ENCODE peak calls at places on chromosome 19, in four cellular contexts. One of them, this sample, is unnamed.

GRCh38 chr19:33293255-33294057 is 8.9 kb downstream of the CEBPA start:
- DNase-seq in H9: no peak
- DNase-seq in IMR-90: peak
- DNase-seq in GM12878: no peak
- DNase-seq in this sample: peak

GRCh38 chr19:32522967-32523366 is 58.0 kb upstream of the PDCD5 start:
- DNase-seq in H9: no peak
- DNase-seq in IMR-90: no peak
- DNase-seq in GM12878: no peak
- DNase-seq in this sample: no peak

GRCh38 chr19:3499738-3500428 is 591 bp downstream of the DOHH start:
- DNase-seq in H9: no peak
- DNase-seq in IMR-90: no peak
- DNase-seq in GM12878: no peak
- DNase-seq in this sample: no peak

GRCh38 chr19:45506246-45506990 is 861 bp upstream of the VASP start:
- DNase-seq in H9: peak
- DNase-seq in IMR-90: peak
- DNase-seq in GM12878: peak
- DNase-seq in this sample: peak

GRCh38 chr19:15863272-15863671 is 34.6 kb downstream of the CYP4F2 start:
- DNase-seq in H9: no peak
- DNase-seq in IMR-90: no peak
- DNase-seq in GM12878: no peak
- DNase-seq in this sample: no peak

GRCh38 chr19:4662812-4663211 is 7.3 kb downstream of the MYDGF start:
- DNase-seq in H9: no peak
- DNase-seq in IMR-90: no peak
- DNase-seq in GM12878: no peak
- DNase-seq in this sample: no peak

GRCh38 chr19:9043524-9043923 is 33.3 kb upstream of the MUC16 start:
- DNase-seq in H9: no peak
- DNase-seq in IMR-90: no peak
- DNase-seq in GM12878: no peak
- DNase-seq in this sample: no peak

GRCh38 chr19:52590728-52591127 is 20.6 kb downstream of the ZNF701 start:
- DNase-seq in H9: no peak
- DNase-seq in IMR-90: no peak
- DNase-seq in GM12878: no peak
- DNase-seq in this sample: no peak

GRCh38 chr19:7725791-7726190 is 6.1 kb downstream of the CLEC4G start:
- DNase-seq in H9: no peak
- DNase-seq in IMR-90: no peak
- DNase-seq in GM12878: no peak
- DNase-seq in this sample: no peak
- TF ChIP-seq CTCF in H9: no peak
- TF ChIP-seq CTCF in IMR-90: no peak
- TF ChIP-seq CTCF in GM12878: no peak
- TF ChIP-seq CTCF in this sample: no peak

DNA sequence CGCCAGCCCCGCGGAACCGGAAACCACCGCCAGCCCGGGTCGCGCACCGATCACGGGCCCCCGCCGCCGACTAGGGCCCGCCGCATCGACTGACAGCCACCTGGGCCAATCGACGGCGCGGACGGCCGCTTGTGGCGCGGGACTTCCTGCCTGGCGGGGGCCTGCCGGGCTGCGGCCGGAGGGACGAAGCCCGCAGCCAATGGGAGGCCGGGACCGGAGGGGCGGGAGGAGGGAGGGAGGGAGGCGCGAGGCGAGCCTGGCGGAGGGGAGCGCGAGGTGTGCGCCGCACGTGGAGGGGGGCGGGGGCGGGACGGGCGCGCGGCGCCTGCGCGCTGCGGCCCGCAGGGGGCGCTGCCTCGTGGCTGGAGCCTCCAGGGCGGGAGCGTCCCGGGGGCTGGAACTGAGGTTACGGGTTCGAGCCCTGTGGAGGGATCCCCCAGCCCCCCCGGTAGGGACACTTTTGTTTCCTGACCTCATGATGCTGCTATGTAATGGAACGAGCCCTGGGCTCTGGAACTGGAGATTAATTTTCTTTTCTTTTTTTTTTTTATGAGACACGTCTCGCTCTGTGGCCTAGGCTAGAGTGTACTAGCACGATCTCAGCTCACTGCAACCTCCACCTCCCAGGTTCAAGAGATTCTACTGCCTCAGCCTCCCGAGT is at the start of gene MLLT1:
- DNase-seq in H9: peak
- DNase-seq in IMR-90: peak
- DNase-seq in GM12878: peak
- DNase-seq in this sample: peak
- TF ChIP-seq CTCF in H9: peak
- TF ChIP-seq CTCF in IMR-90: peak
- TF ChIP-seq CTCF in GM12878: peak
- TF ChIP-seq CTCF in this sample: peak

DNA sequence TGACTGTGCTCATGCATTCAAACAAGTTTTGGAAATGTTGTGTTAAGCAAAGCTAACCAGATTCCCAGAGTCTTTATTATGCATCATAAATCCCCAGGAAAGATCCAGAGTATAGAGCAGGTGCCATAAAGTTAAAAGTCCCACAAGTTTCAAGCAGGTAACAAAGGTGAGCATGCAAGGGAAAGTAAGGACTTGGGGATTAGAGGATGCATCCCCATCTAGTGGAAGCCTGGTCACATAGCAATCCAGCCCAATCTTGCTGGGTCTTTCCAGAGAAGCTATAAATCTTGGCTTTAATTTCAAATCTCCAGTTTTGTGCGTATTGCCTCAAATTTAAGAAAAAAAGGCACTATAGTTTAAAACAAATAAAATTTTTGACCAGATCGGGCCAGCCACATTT is 72.7 kb downstream of the ZNF254 start:
- DNase-seq in H9: no peak
- DNase-seq in IMR-90: peak
- DNase-seq in GM12878: no peak
- DNase-seq in this sample: peak
- TF ChIP-seq CTCF in H9: peak
- TF ChIP-seq CTCF in IMR-90: peak
- TF ChIP-seq CTCF in GM12878: peak
- TF ChIP-seq CTCF in this sample: peak

DNA sequence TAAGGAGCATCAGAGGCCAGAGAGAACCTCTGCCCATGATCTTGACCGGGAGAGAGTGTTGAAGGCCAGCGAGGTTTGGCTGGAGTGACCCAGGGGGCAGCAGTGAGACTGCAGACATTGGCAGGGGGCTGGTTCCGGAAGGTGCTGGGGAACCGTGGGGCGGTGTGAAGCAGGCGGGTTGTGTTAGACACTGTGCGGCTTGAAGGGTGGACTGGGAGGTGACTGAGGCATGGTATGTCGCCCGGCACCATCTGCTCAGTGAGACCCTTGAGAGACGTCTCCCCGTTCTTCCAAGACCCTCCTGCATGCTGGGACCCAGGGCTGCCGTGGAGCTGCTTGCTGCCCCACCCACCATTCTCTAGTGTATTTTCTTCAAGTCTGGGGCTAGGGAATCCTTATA is 24.6 kb downstream of the CARM1 start:
- DNase-seq in H9: peak
- DNase-seq in IMR-90: no peak
- DNase-seq in GM12878: no peak
- DNase-seq in this sample: no peak
- TF ChIP-seq CTCF in H9: peak
- TF ChIP-seq CTCF in IMR-90: no peak
- TF ChIP-seq CTCF in GM12878: no peak
- TF ChIP-seq CTCF in this sample: no peak

GRCh38 chr19:54609356-54609791 is 15.9 kb downstream of the LILRA1 start:
- DNase-seq in H9: no peak
- DNase-seq in IMR-90: no peak
- DNase-seq in GM12878: no peak
- DNase-seq in this sample: no peak
- TF ChIP-seq CTCF in H9: no peak
- TF ChIP-seq CTCF in IMR-90: no peak
- TF ChIP-seq CTCF in GM12878: no peak
- TF ChIP-seq CTCF in this sample: no peak

DNA sequence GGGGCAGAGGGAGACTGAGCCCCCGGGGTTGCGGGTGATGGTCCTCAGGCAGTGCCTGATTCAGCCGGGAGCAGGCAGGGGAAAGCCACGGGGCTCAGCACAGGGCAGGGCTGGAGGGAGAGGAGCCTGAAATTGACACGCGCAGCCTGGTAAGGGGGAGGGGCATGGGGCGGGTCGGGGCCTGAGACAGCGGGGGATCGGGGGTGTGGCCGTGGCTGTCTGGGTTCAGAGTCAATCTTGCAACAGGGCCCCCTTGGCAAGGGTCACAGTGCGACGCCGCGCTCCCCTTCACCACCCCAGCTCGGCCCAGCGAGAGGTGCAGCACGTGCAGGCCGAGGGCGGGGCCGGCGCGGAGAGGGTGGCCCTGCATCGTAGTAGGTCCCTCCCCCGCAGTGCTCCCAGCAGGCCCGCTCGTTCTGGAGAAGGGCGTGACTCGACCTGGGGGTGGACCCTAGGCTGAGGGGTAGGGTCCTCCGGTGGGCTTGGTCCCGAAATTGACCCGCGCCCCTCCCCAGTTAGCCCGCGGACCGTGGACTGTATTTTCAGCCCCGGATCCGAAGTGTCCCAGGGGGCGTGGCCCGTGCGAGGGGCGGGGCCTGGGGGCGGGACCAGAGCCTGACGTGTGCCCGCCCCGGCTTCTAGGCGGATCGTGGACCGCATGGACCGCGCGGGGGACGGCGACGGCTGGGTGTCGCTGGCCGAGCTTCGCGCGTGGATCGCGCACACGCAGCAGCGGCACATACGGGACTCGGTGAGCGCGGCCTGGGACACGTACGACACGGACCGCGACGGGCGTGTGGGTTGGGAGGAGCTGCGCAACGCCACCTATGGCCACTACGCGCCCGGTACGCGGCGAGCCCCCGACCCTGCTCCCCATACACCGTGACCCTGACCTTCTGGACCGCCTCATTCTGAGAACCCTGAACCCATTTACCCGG is 6.0 kb downstream of the RCN3 start:
- DNase-seq in H9: peak
- DNase-seq in IMR-90: peak
- DNase-seq in GM12878: peak
- DNase-seq in this sample: peak
- TF ChIP-seq CTCF in H9: peak
- TF ChIP-seq CTCF in IMR-90: no peak
- TF ChIP-seq CTCF in GM12878: peak
- TF ChIP-seq CTCF in this sample: no peak